ENCODE peak calls at places on chromosomes 1 and 21, in five cellular contexts. One of them, this sample, is unnamed.

GRCh38 chr1:220278991-220279390 is 6.7 kb upstream of the RAB3GAP2 start:
- DNase-seq in breast epithelium: no peak
- DNase-seq in endodermal cell: no peak
- DNase-seq in dorsolateral prefrontal cortex: no peak
- DNase-seq in heart right ventricle: no peak
- DNase-seq in this sample: no peak

GRCh38 chr21:32426066-32426465 is 13.6 kb downstream of the EVA1C start:
- DNase-seq in breast epithelium: no peak
- DNase-seq in endodermal cell: no peak
- DNase-seq in dorsolateral prefrontal cortex: no peak
- DNase-seq in heart right ventricle: no peak
- DNase-seq in this sample: no peak

GRCh38 chr1:210117681-210118170 is 114.9 kb upstream of the SERTAD4 start:
- DNase-seq in breast epithelium: no peak
- DNase-seq in endodermal cell: no peak
- DNase-seq in dorsolateral prefrontal cortex: no peak
- DNase-seq in heart right ventricle: no peak
- DNase-seq in this sample: no peak

GRCh38 chr1:27356628-27357280 is 10.0 kb downstream of the MAP3K6 start:
- DNase-seq in breast epithelium: no peak
- DNase-seq in endodermal cell: no peak
- DNase-seq in dorsolateral prefrontal cortex: no peak
- DNase-seq in heart right ventricle: no peak
- DNase-seq in this sample: no peak

GRCh38 chr1:226688056-226688748 is 50.9 kb downstream of the ITPKB start:
- DNase-seq in breast epithelium: no peak
- DNase-seq in endodermal cell: no peak
- DNase-seq in dorsolateral prefrontal cortex: peak; percentile 89
- DNase-seq in heart right ventricle: no peak
- DNase-seq in this sample: no peak

GRCh38 chr21:17050156-17050555 is 462.7 kb upstream of the CXADR start:
- DNase-seq in breast epithelium: no peak
- DNase-seq in endodermal cell: no peak
- DNase-seq in dorsolateral prefrontal cortex: no peak
- DNase-seq in heart right ventricle: no peak
- DNase-seq in this sample: no peak

GRCh38 chr1:104592926-104593325 is 843.2 kb downstream of the AMY1C start:
- DNase-seq in breast epithelium: no peak
- DNase-seq in endodermal cell: no peak
- DNase-seq in dorsolateral prefrontal cortex: no peak
- DNase-seq in heart right ventricle: no peak
- DNase-seq in this sample: no peak

GRCh38 chr1:100724281-100724680 is 4.7 kb downstream of the VCAM1 start:
- DNase-seq in breast epithelium: no peak
- DNase-seq in endodermal cell: no peak
- DNase-seq in dorsolateral prefrontal cortex: no peak
- DNase-seq in heart right ventricle: no peak
- DNase-seq in this sample: no peak

GRCh38 chr1:165444897-165445370 is at the start of gene RXRG:
- DNase-seq in breast epithelium: no peak
- DNase-seq in endodermal cell: peak; percentile 87
- DNase-seq in dorsolateral prefrontal cortex: no peak
- DNase-seq in heart right ventricle: peak; percentile 26
- DNase-seq in this sample: no peak

GRCh38 chr1:26417111-26417510 is 6.5 kb downstream of the LIN28A start:
- DNase-seq in breast epithelium: no peak
- DNase-seq in endodermal cell: peak; percentile 98
- DNase-seq in dorsolateral prefrontal cortex: peak; percentile 53
- DNase-seq in heart right ventricle: peak; percentile 60
- DNase-seq in this sample: no peak

GRCh38 chr1:90591970-90592356 is 125.1 kb downstream of the BARHL2 start:
- DNase-seq in breast epithelium: no peak
- DNase-seq in endodermal cell: peak; percentile 83
- DNase-seq in dorsolateral prefrontal cortex: no peak
- DNase-seq in heart right ventricle: no peak
- DNase-seq in this sample: no peak

GRCh38 chr21:33399821-33400220 is 3.4 kb upstream of the IFNGR2 start:
- DNase-seq in breast epithelium: no peak
- DNase-seq in endodermal cell: no peak
- DNase-seq in dorsolateral prefrontal cortex: no peak
- DNase-seq in heart right ventricle: no peak
- DNase-seq in this sample: no peak

GRCh38 chr1:154221815-154222081 is 993 bp downstream of the UBAP2L start:
- DNase-seq in breast epithelium: no peak
- DNase-seq in endodermal cell: no peak
- DNase-seq in dorsolateral prefrontal cortex: no peak
- DNase-seq in heart right ventricle: no peak
- DNase-seq in this sample: no peak

GRCh38 chr21:21156919-21157318 is 158.7 kb downstream of the NCAM2 start:
- DNase-seq in breast epithelium: no peak
- DNase-seq in endodermal cell: no peak
- DNase-seq in dorsolateral prefrontal cortex: no peak
- DNase-seq in heart right ventricle: no peak
- DNase-seq in this sample: no peak

GRCh38 chr1:164863056-164863455 is 304.1 kb downstream of the PBX1 start:
- DNase-seq in breast epithelium: no peak
- DNase-seq in endodermal cell: peak; percentile 85
- DNase-seq in dorsolateral prefrontal cortex: no peak
- DNase-seq in heart right ventricle: no peak
- DNase-seq in this sample: no peak

GRCh38 chr1:148309940-148310500 is 157.9 kb upstream of the NBPF11 start:
- DNase-seq in breast epithelium: no peak
- DNase-seq in endodermal cell: no peak
- DNase-seq in dorsolateral prefrontal cortex: no peak
- DNase-seq in heart right ventricle: no peak
- DNase-seq in this sample: no peak

GRCh38 chr1:246181244-246181643 is 325.8 kb downstream of the SMYD3 start:
- DNase-seq in breast epithelium: no peak
- DNase-seq in endodermal cell: no peak
- DNase-seq in dorsolateral prefrontal cortex: no peak
- DNase-seq in heart right ventricle: no peak
- DNase-seq in this sample: no peak

GRCh38 chr21:41610042-41610839 is 102.3 kb upstream of the TMPRSS2 start:
- DNase-seq in breast epithelium: no peak
- DNase-seq in endodermal cell: peak; percentile 88
- DNase-seq in dorsolateral prefrontal cortex: no peak
- DNase-seq in heart right ventricle: peak; percentile 40
- DNase-seq in this sample: no peak

GRCh38 chr1:59699227-59699847 is 115.4 kb upstream of the HOOK1 start:
- DNase-seq in breast epithelium: no peak
- DNase-seq in endodermal cell: no peak
- DNase-seq in dorsolateral prefrontal cortex: no peak
- DNase-seq in heart right ventricle: no peak
- DNase-seq in this sample: no peak

GRCh38 chr1:194069168-194069830 is 882.9 kb upstream of the B3GALT2 start:
- DNase-seq in breast epithelium: no peak
- DNase-seq in endodermal cell: no peak
- DNase-seq in dorsolateral prefrontal cortex: no peak
- DNase-seq in heart right ventricle: peak; percentile 85
- DNase-seq in this sample: no peak

GRCh38 chr1:236639686-236640085 is 35.4 kb upstream of the HEATR1 start:
- DNase-seq in breast epithelium: no peak
- DNase-seq in endodermal cell: no peak
- DNase-seq in dorsolateral prefrontal cortex: no peak
- DNase-seq in heart right ventricle: peak; percentile 13
- DNase-seq in this sample: no peak

GRCh38 chr1:2109581-2110021 is 59.4 kb downstream of the PRKCZ start:
- DNase-seq in breast epithelium: no peak
- DNase-seq in endodermal cell: no peak
- DNase-seq in dorsolateral prefrontal cortex: peak; percentile 15
- DNase-seq in heart right ventricle: no peak
- DNase-seq in this sample: no peak

GRCh38 chr1:2106681-2107405 is 56.6 kb downstream of the PRKCZ start:
- DNase-seq in breast epithelium: no peak
- DNase-seq in endodermal cell: no peak
- DNase-seq in dorsolateral prefrontal cortex: no peak
- DNase-seq in heart right ventricle: no peak
- DNase-seq in this sample: no peak

GRCh38 chr1:2107586-2108212 is 57.5 kb downstream of the PRKCZ start:
- DNase-seq in breast epithelium: no peak
- DNase-seq in endodermal cell: no peak
- DNase-seq in dorsolateral prefrontal cortex: no peak
- DNase-seq in heart right ventricle: no peak
- DNase-seq in this sample: no peak

GRCh38 chr1:2108877-2109580 is 58.8 kb downstream of the PRKCZ start:
- DNase-seq in breast epithelium: no peak
- DNase-seq in endodermal cell: no peak
- DNase-seq in dorsolateral prefrontal cortex: peak; percentile 4
- DNase-seq in heart right ventricle: no peak
- DNase-seq in this sample: no peak

DNA sequence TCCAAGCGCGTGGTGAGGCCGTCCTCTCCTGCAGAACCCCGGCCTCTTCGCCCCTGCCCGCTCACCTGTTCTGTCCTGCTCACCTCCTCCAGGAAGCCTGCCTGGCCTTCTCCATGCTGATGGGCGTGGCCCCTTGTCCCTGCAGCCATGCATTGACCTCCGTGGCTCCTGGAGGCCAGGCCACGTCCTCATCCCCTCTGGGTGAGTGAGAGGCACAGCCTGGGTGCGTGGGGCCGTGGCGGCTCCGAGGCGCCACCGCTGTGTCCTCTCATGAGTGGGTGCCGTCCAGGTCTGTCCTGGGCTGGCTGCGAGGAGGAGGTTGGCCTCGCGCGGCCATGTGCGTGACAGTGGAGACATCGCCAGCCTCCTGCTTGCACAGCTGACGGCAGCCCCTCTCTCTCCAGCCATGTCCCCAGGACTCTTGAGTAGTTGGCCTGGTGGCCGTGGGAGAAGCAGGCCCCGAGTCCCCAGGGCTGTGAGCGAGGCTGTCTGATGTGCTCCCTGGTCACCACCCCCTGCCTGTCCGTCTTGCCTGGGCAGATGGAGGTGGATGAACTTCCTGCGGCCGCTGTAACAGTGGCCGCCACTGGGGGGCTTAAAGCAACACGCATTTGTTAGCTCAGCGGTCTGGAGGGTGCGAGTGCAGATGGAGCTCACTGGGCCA is 58.1 kb downstream of the PRKCZ start:
- DNase-seq in breast epithelium: no peak
- DNase-seq in endodermal cell: peak; percentile 92
- DNase-seq in dorsolateral prefrontal cortex: no peak
- DNase-seq in heart right ventricle: no peak
- DNase-seq in this sample: no peak
- TF ChIP-seq CTCF in breast epithelium: no peak
- TF ChIP-seq CTCF in endodermal cell: peak; percentile 79
- TF ChIP-seq CTCF in dorsolateral prefrontal cortex: no peak
- TF ChIP-seq CTCF in heart right ventricle: peak; percentile 21
- TF ChIP-seq CTCF in this sample: peak; percentile 57

GRCh38 chr21:37117204-37117603 is 44.1 kb downstream of the TTC3 start:
- DNase-seq in breast epithelium: no peak
- DNase-seq in endodermal cell: no peak
- DNase-seq in dorsolateral prefrontal cortex: no peak
- DNase-seq in heart right ventricle: no peak
- DNase-seq in this sample: no peak

GRCh38 chr21:37118187-37118826 is 45.3 kb downstream of the TTC3 start:
- DNase-seq in breast epithelium: no peak
- DNase-seq in endodermal cell: no peak
- DNase-seq in dorsolateral prefrontal cortex: no peak
- DNase-seq in heart right ventricle: no peak
- DNase-seq in this sample: no peak

GRCh38 chr21:37119421-37120218 is 46.6 kb downstream of the TTC3 start:
- DNase-seq in breast epithelium: no peak
- DNase-seq in endodermal cell: peak; percentile 76
- DNase-seq in dorsolateral prefrontal cortex: no peak
- DNase-seq in heart right ventricle: no peak
- DNase-seq in this sample: no peak
- TF ChIP-seq CTCF in breast epithelium: no peak
- TF ChIP-seq CTCF in endodermal cell: peak; percentile 71
- TF ChIP-seq CTCF in dorsolateral prefrontal cortex: no peak
- TF ChIP-seq CTCF in heart right ventricle: no peak
- TF ChIP-seq CTCF in this sample: no peak

GRCh38 chr1:205584732-205585131 is 47.1 kb downstream of the ELK4 start:
- DNase-seq in breast epithelium: no peak
- DNase-seq in endodermal cell: peak; percentile 70
- DNase-seq in dorsolateral prefrontal cortex: no peak
- DNase-seq in heart right ventricle: no peak
- DNase-seq in this sample: no peak

GRCh38 chr1:205587576-205587975 is 44.2 kb downstream of the ELK4 start:
- DNase-seq in breast epithelium: no peak
- DNase-seq in endodermal cell: no peak
- DNase-seq in dorsolateral prefrontal cortex: no peak
- DNase-seq in heart right ventricle: no peak
- DNase-seq in this sample: no peak

GRCh38 chr1:205583461-205584130 is 48.2 kb downstream of the ELK4 start:
- DNase-seq in breast epithelium: no peak
- DNase-seq in endodermal cell: peak; percentile 53
- DNase-seq in dorsolateral prefrontal cortex: no peak
- DNase-seq in heart right ventricle: no peak
- DNase-seq in this sample: no peak

GRCh38 chr1:205585835-205586785 is 45.7 kb downstream of the ELK4 start:
- DNase-seq in breast epithelium: no peak
- DNase-seq in endodermal cell: no peak
- DNase-seq in dorsolateral prefrontal cortex: no peak
- DNase-seq in heart right ventricle: no peak
- DNase-seq in this sample: no peak

DNA sequence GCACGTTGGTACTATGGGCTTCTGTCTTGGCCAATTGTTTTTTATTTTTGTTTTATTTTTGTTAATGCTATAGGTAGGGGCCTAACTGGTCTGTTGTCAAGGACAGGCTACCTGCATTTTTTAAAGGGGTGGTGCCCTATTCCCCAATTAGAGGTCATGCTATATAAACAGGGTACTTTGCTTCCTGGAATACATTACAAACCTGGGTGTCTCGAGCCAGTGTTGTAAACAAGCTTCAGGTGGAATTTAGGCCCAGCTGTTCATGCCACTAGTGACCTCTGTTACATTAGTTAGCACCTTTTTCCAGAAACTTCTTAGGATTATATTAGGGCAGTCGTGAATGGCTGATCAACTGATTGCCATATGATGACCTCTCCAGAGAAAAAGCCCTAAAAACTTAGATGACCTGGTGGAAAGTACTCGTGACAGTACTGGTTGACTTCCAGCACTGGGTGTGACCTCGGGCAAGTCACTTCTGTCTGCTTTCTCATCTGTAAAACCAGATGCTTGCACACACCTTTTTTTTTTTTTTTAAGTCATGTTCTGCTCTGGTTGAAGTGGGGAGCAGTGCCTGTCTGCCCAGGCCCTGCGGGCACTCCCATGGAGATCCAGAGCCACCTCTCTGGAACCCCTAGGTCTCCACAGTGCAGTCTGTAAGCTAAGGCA is 46.5 kb downstream of the ELK4 start:
- DNase-seq in breast epithelium: no peak
- DNase-seq in endodermal cell: peak; percentile 17
- DNase-seq in dorsolateral prefrontal cortex: no peak
- DNase-seq in heart right ventricle: no peak
- DNase-seq in this sample: no peak
- TF ChIP-seq CTCF in breast epithelium: no peak
- TF ChIP-seq CTCF in endodermal cell: no peak
- TF ChIP-seq CTCF in dorsolateral prefrontal cortex: no peak
- TF ChIP-seq CTCF in heart right ventricle: no peak
- TF ChIP-seq CTCF in this sample: no peak

DNA sequence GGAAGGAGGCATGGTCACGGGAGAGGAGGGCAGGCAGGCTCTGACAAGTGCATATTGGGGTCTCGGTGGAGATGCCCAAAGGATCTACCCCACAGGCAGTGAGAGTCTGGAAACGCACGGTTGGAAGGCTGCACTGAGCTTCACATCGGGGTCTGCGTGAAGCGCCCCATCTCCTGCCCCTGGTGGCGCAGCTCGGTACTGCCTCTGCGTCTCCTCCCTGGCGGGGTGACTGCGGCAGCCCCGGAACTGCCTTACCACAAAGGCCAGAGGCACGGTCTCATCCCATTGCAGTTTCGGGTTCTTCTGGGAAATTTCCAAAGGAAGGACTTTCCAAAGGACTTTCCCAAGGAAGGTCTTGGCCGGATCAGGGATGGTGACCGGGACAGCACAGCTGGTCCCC is 69.2 kb upstream of the AJAP1 start:
- DNase-seq in breast epithelium: no peak
- DNase-seq in endodermal cell: peak; percentile 91
- DNase-seq in dorsolateral prefrontal cortex: no peak
- DNase-seq in heart right ventricle: peak; percentile 10
- DNase-seq in this sample: no peak
- TF ChIP-seq CTCF in breast epithelium: peak; percentile 26
- TF ChIP-seq CTCF in endodermal cell: peak; percentile 88
- TF ChIP-seq CTCF in dorsolateral prefrontal cortex: peak; percentile 27
- TF ChIP-seq CTCF in heart right ventricle: peak; percentile 61
- TF ChIP-seq CTCF in this sample: no peak

This sample was measured in AG09309.